ENCODE peak calls at places on chromosomes 3 and 15, in nine cellular contexts. J is spleen, P is lower leg skin, X is adrenal gland, K is heart left ventricle, O is breast epithelium, F is uterus, D is NB4, S is A549. E is an unnamed sample.

GRCh38 chr15:31365655-31366127 is 39.1 kb downstream of the KLF13 start:
- DNase-seq in J (peak), P (peak), X (peak), K (peak), O (peak), F (peak), D (peak), S (no peak), E (peak)

GRCh38 chr3:100682056-100682853 is 27.0 kb upstream of the TFG start:
- DNase-seq in J (peak), P (no peak), X (no peak), K (peak), O (no peak), F (no peak), D (no peak), S (no peak), E (no peak)

GRCh38 chr3:102605146-102605545 is 170.3 kb downstream of the ZPLD1 start:
- DNase-seq in J (no peak), P (no peak), X (no peak), K (no peak), O (no peak), F (no peak), D (no peak), S (no peak), E (no peak)

GRCh38 chr3:137709011-137709601 is 55.0 kb upstream of the SOX14 start:
- DNase-seq in J (no peak), P (no peak), X (no peak), K (no peak), O (no peak), F (no peak), D (peak), S (peak), E (no peak)

GRCh38 chr15:58275785-58276184 is 137.6 kb downstream of the AQP9 start:
- DNase-seq in J (no peak), P (no peak), X (no peak), K (no peak), O (no peak), F (no peak), D (no peak), S (no peak), E (no peak)

GRCh38 chr3:3013299-3013698 is 96.9 kb downstream of the IL5RA start:
- DNase-seq in J (no peak), P (no peak), X (no peak), K (no peak), O (no peak), F (no peak), D (no peak), S (no peak), E (no peak)

GRCh38 chr3:186054481-186055399 is 54.1 kb downstream of the ETV5 start:
- DNase-seq in J (no peak), P (no peak), X (peak), K (no peak), O (no peak), F (no peak), D (no peak), S (no peak), E (no peak)

GRCh38 chr15:60673918-60674558 is 195.1 kb upstream of the ICE2 start:
- DNase-seq in J (no peak), P (peak), X (peak), K (peak), O (no peak), F (peak), D (peak), S (peak), E (no peak)

GRCh38 chr15:101378356-101378755 is 83.3 kb upstream of the SNRPA1 start:
- DNase-seq in J (peak), P (no peak), X (no peak), K (no peak), O (no peak), F (no peak), D (no peak), S (no peak), E (no peak)

GRCh38 chr15:79834496-79834895 is 62.3 kb downstream of the MTHFS start:
- DNase-seq in J (no peak), P (no peak), X (no peak), K (peak), O (no peak), F (no peak), D (no peak), S (no peak), E (no peak)

GRCh38 chr3:64759811-64760210 is 72.0 kb upstream of the ADAMTS9 start:
- DNase-seq in J (no peak), P (no peak), X (no peak), K (no peak), O (no peak), F (no peak), D (no peak), S (no peak), E (no peak)

GRCh38 chr3:117624424-117624823 is 914.8 kb downstream of the TUSC7 start:
- DNase-seq in J (no peak), P (no peak), X (no peak), K (no peak), O (no peak), F (no peak), D (no peak), S (no peak), E (no peak)

GRCh38 chr3:15486020-15486419 is 35.5 kb downstream of the COLQ start:
- DNase-seq in J (no peak), P (no peak), X (no peak), K (no peak), O (no peak), F (no peak), D (no peak), S (no peak), E (no peak)

GRCh38 chr3:182238141-182238540 is 526.4 kb downstream of the SOX2 start:
- DNase-seq in J (no peak), P (no peak), X (no peak), K (peak), O (no peak), F (no peak), D (no peak), S (no peak), E (no peak)

GRCh38 chr3:11774296-11774877 is 72.3 kb downstream of the TAMM41 start:
- DNase-seq in J (no peak), P (peak), X (peak), K (no peak), O (peak), F (no peak), D (peak), S (peak), E (no peak)

GRCh38 chr15:39124155-39124924 is 456.5 kb upstream of the THBS1 start:
- DNase-seq in J (no peak), P (no peak), X (no peak), K (no peak), O (no peak), F (no peak), D (no peak), S (no peak), E (no peak)

GRCh38 chr3:38655708-38656300 is 6.3 kb upstream of the SCN5A start:
- DNase-seq in J (no peak), P (no peak), X (no peak), K (no peak), O (no peak), F (no peak), D (peak), S (no peak), E (peak)

GRCh38 chr15:31974855-31975421 is 55.4 kb upstream of the CHRNA7 start:
- DNase-seq in J (no peak), P (peak), X (no peak), K (no peak), O (no peak), F (no peak), D (peak), S (peak), E (peak)

GRCh38 chr3:178084938-178085816 is 451.1 kb upstream of the KCNMB2 start:
- DNase-seq in J (no peak), P (peak), X (peak), K (peak), O (peak), F (peak), D (no peak), S (no peak), E (peak)

GRCh38 chr3:130093741-130094391 is 12.2 kb downstream of the ALG1L2 start:
- DNase-seq in J (peak), P (no peak), X (no peak), K (no peak), O (no peak), F (no peak), D (peak), S (no peak), E (no peak)

GRCh38 chr15:65245096-65245849 is 34.0 kb upstream of the CILP start:
- DNase-seq in J (no peak), P (no peak), X (peak), K (peak), O (no peak), F (peak), D (peak), S (no peak), E (peak)

GRCh38 chr3:57158813-57159678 is 6.1 kb downstream of the IL17RD start:
- DNase-seq in J (no peak), P (no peak), X (peak), K (no peak), O (no peak), F (no peak), D (peak), S (no peak), E (no peak)

GRCh38 chr15:28132524-28133275 is 33.6 kb upstream of the OCA2 start:
- DNase-seq in J (no peak), P (peak), X (peak), K (no peak), O (no peak), F (no peak), D (no peak), S (no peak), E (no peak)

GRCh38 chr3:54510506-54510905 is 388.2 kb downstream of the CACNA2D3 start:
- DNase-seq in J (no peak), P (no peak), X (no peak), K (no peak), O (no peak), F (no peak), D (no peak), S (no peak), E (peak)

GRCh38 chr3:72830452-72831217 is 17.6 kb downstream of the SHQ1 start:
- DNase-seq in J (no peak), P (no peak), X (no peak), K (no peak), O (no peak), F (no peak), D (no peak), S (no peak), E (no peak)

GRCh38 chr3:136535906-136536305 is 216.3 kb downstream of the STAG1 start:
- DNase-seq in J (no peak), P (no peak), X (no peak), K (no peak), O (no peak), F (no peak), D (no peak), S (no peak), E (no peak)

GRCh38 chr15:90002428-90002844 is 1.3 kb downstream of the ZNF710 start:
- DNase-seq in J (peak), P (peak), X (no peak), K (peak), O (no peak), F (peak), D (peak), S (peak), E (no peak)

GRCh38 chr3:184360834-184361531 is 422 bp downstream of the CLCN2 start:
- DNase-seq in J (no peak), P (no peak), X (no peak), K (no peak), O (no peak), F (no peak), D (no peak), S (no peak), E (no peak)
- TF ChIP-seq POLR2A in J (no peak), P (no peak), X (no peak), K (no peak), O (no peak), F (no peak), D (no peak), S (no peak), E (no peak)

DNA sequence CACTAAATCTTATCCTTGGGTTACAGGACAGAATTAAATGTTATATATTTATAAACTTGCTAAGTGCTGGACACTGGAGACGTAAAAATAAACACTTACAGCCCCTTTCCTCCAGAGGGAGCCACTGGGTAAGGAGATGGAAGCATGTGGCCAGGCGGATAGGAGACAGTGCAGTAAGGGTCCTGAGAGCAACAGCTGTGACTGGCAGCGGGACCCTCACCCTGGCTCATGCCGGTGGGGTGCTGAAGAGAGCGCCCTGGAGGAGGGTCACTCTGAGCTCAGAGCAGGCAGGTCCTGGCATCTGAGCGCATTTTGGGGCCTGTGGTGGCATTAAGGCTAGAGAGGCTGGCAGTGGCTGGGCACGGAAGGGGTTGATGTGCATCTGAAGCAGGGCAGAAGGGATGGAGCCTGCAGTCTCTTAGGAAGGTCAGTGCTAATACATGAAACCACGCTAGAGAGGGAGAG is 16.0 kb downstream of the SEC61A1 start:
- DNase-seq in J (peak), P (no peak), X (no peak), K (no peak), O (no peak), F (no peak), D (peak), S (peak), E (peak)
- TF ChIP-seq POLR2A in J (no peak), P (no peak), X (no peak), K (no peak), O (no peak), F (no peak), D (no peak), S (no peak), E (no peak)

DNA sequence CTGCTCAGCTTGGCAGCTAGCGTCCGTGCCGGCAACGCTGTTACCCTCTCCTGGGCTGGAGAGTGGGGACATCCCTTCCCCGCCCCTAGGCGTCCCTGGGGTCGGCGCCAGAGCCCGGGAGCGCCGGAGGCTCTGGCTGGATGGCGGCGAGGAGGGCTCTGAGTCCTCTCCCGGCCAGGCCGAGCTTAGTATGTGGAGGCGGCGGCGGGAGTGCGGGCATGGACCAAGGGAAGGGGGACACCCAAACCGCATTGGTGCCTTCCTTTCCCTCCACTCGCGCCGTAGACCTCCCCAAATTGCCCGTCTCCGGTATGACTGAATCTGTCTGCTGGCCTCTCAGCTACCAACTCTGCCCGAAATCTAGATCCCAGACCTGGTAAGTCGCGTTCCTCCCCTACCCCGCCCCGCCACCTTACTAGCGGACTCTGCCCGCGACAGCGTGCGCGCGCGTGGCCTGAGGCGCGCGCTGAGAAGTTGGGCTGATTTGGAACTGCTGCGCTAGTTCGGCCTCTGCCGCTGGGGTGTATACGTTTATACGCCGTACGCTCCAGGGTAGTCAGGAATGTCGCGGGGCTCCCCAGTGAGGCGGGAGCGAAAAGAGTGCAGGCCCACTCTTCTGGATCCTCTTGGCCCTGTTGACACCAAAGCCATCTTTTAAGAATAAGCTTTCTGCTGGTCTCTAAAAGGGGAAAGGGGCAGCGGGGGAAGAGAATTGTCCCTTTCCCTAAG is 12.2 kb downstream of the ZIC1 start:
- DNase-seq in J (no peak), P (no peak), X (no peak), K (no peak), O (no peak), F (no peak), D (no peak), S (no peak), E (no peak)
- TF ChIP-seq POLR2A in J (no peak), P (no peak), X (no peak), K (no peak), O (no peak), F (no peak), D (no peak), S (no peak), E (no peak)

GRCh38 chr15:66768984-66769383 is 66.9 kb downstream of the SMAD6 start:
- DNase-seq in J (peak), P (no peak), X (no peak), K (no peak), O (no peak), F (no peak), D (no peak), S (no peak), E (no peak)

GRCh38 chr15:66772604-66772966 is 70.5 kb downstream of the SMAD6 start:
- DNase-seq in J (no peak), P (no peak), X (no peak), K (no peak), O (no peak), F (no peak), D (no peak), S (no peak), E (no peak)

GRCh38 chr15:66772967-66773873 is 71.2 kb downstream of the SMAD6 start:
- DNase-seq in J (peak), P (no peak), X (peak), K (peak), O (no peak), F (peak), D (no peak), S (no peak), E (no peak)

GRCh38 chr15:66771351-66771650 is 69.3 kb downstream of the SMAD6 start:
- DNase-seq in J (no peak), P (no peak), X (no peak), K (no peak), O (no peak), F (no peak), D (no peak), S (no peak), E (no peak)

GRCh38 chr15:66770518-66771350 is 68.7 kb downstream of the SMAD6 start:
- DNase-seq in J (peak), P (no peak), X (no peak), K (no peak), O (no peak), F (no peak), D (no peak), S (no peak), E (no peak)
- TF ChIP-seq POLR2A in J (no peak), P (no peak), X (no peak), K (no peak), O (no peak), F (no peak), D (no peak), S (no peak), E (no peak)

GRCh38 chr3:174441588-174442316 is 417.4 kb upstream of the NAALADL2 start:
- DNase-seq in J (no peak), P (no peak), X (no peak), K (no peak), O (no peak), F (no peak), D (peak), S (no peak), E (no peak)

GRCh38 chr3:174440350-174440716 is 418.8 kb upstream of the NAALADL2 start:
- DNase-seq in J (no peak), P (no peak), X (no peak), K (no peak), O (no peak), F (peak), D (peak), S (no peak), E (no peak)

GRCh38 chr3:174442317-174442682 is 416.8 kb upstream of the NAALADL2 start:
- DNase-seq in J (no peak), P (no peak), X (no peak), K (no peak), O (no peak), F (no peak), D (no peak), S (no peak), E (no peak)

GRCh38 chr3:174439621-174440349 is 419.3 kb upstream of the NAALADL2 start:
- DNase-seq in J (no peak), P (no peak), X (no peak), K (peak), O (no peak), F (peak), D (peak), S (peak), E (no peak)

GRCh38 chr3:174440741-174441587 is 418.2 kb upstream of the NAALADL2 start:
- DNase-seq in J (peak), P (peak), X (peak), K (peak), O (peak), F (peak), D (peak), S (peak), E (peak)
- TF ChIP-seq POLR2A in J (no peak), P (no peak), X (peak), K (no peak), O (no peak), F (peak), D (peak), S (no peak), E (no peak)

DNA sequence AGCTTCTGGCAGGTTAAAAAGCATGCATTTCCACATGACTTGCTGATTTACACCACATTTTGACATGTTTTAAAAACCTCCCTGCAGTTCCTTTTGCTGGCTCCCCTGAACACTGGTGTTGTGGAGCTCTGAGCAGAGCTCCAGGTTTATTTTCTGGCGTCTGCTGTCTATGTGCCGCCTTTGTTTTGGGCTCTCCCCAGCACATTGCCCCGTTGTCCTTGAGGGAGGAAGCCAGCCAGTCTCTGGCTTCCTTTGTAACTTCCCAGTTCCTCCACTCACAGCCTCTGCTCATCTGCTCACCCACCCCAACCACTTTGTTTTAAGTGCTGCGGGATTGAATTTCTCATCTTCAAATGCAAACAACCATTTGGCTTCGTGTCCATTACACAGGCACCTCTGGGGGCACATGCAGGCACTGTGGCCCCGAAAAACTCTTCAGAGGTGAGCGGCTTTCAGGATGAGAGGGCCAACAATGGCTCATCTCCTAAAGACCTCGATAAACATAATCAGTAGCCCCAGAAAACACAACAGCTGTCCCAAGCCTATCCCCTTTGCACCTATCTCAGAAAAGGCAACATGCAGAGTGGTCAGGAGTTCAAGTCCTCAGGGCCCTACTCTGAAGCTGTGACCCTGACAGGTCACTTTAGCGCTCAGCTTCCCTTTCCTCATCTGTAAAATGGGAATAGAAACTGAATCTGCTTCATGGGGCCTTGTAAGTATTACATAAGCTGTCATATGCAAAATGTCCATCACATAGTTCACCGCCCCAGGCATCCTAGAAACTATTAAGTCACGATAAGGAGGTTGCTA is 1.4 kb upstream of the MEF2A start:
- DNase-seq in J (no peak), P (no peak), X (peak), K (peak), O (no peak), F (peak), D (peak), S (no peak), E (no peak)
- TF ChIP-seq POLR2A in J (no peak), P (no peak), X (no peak), K (no peak), O (no peak), F (peak), D (no peak), S (no peak), E (no peak)

GRCh38 chr3:194484614-194485013 is 2.2 kb downstream of the ATP13A3 start:
- DNase-seq in J (peak), P (no peak), X (no peak), K (no peak), O (no peak), F (no peak), D (no peak), S (no peak), E (no peak)

GRCh38 chr3:194486540-194487288 is at the start of gene ATP13A3:
- DNase-seq in J (peak), P (peak), X (peak), K (peak), O (peak), F (peak), D (peak), S (peak), E (peak)

GRCh38 chr3:194485471-194485875 is 1.3 kb downstream of the ATP13A3 start:
- DNase-seq in J (no peak), P (no peak), X (no peak), K (no peak), O (no peak), F (no peak), D (no peak), S (no peak), E (no peak)

GRCh38 chr3:194487289-194488006 is 646 bp upstream of the ATP13A3 start:
- DNase-seq in J (peak), P (peak), X (peak), K (peak), O (no peak), F (peak), D (peak), S (no peak), E (peak)

GRCh38 chr3:194485876-194486539 is 794 bp downstream of the ATP13A3 start:
- DNase-seq in J (peak), P (peak), X (peak), K (peak), O (no peak), F (peak), D (peak), S (no peak), E (peak)
- TF ChIP-seq POLR2A in J (no peak), P (no peak), X (no peak), K (no peak), O (no peak), F (no peak), D (no peak), S (no peak), E (no peak)